ENCODE peak calls at places on chromosomes 5 and 9, in four cellular contexts. U is K562, L is GM12878, X is WTC11. Q is an unnamed sample.

GRCh38 chr5:72572236-72572765 is 65.1 kb upstream of the ZNF366 start:
- DNase-seq in L (no peak), X (no peak), U (no peak), Q (no peak)

GRCh38 chr5:147918899-147919298 is 12.6 kb upstream of the C5orf46 start:
- DNase-seq in X (no peak), U (no peak), L (no peak), Q (no peak)

GRCh38 chr9:32264171-32264862 is 120.1 kb upstream of the ACO1 start:
- DNase-seq in L (no peak), X (peak; percentile 38), U (no peak), Q (peak; percentile 7)

GRCh38 chr9:20990867-20991266 is 40.6 kb downstream of the HACD4 start:
- DNase-seq in U (no peak), L (no peak), X (no peak), Q (no peak)

GRCh38 chr5:132754111-132754510 is 6.9 kb downstream of the CCNI2 start:
- DNase-seq in U (no peak), X (no peak), L (no peak), Q (no peak)

GRCh38 chr9:21770877-21771560 is 31.4 kb upstream of the MTAP start:
- DNase-seq in U (no peak), L (no peak), X (no peak), Q (no peak)

GRCh38 chr9:71001780-71002386 is 119.5 kb downstream of the TRPM3 start:
- DNase-seq in L (no peak), U (peak; percentile 4), X (peak; percentile 59), Q (peak; percentile 10)

GRCh38 chr9:104774831-104775573 is 11.1 kb downstream of the NIPSNAP3B start:
- DNase-seq in X (no peak), L (peak; percentile 85), U (peak; percentile 38), Q (no peak)

GRCh38 chr5:35900997-35901396 is 37.4 kb downstream of the CAPSL start:
- DNase-seq in X (no peak), L (no peak), U (no peak), Q (no peak)
- TF ChIP-seq TCF7 in X (no peak), L (no peak), U (no peak), Q (no peak)

GRCh38 chr5:140153905-140154304 is 21.1 kb upstream of the CYSTM1 start:
- DNase-seq in X (peak; percentile 22), L (no peak), U (no peak), Q (no peak)
- TF ChIP-seq TCF7 in X (no peak), L (no peak), U (no peak), Q (no peak)

GRCh38 chr9:98255064-98255577 is 328 bp downstream of the TBC1D2 start:
- DNase-seq in L (no peak), U (no peak), X (no peak), Q (no peak)

GRCh38 chr9:98259791-98260190 is 4.3 kb upstream of the TBC1D2 start:
- DNase-seq in L (no peak), U (no peak), X (no peak), Q (no peak)

GRCh38 chr9:98254236-98255063 is 999 bp downstream of the TBC1D2 start:
- DNase-seq in U (no peak), L (no peak), X (no peak), Q (no peak)

GRCh38 chr9:98255578-98256296 is at the start of gene TBC1D2:
- DNase-seq in U (peak; percentile 97), L (peak; percentile 85), X (peak; percentile 98), Q (peak; percentile 85)

DNA sequence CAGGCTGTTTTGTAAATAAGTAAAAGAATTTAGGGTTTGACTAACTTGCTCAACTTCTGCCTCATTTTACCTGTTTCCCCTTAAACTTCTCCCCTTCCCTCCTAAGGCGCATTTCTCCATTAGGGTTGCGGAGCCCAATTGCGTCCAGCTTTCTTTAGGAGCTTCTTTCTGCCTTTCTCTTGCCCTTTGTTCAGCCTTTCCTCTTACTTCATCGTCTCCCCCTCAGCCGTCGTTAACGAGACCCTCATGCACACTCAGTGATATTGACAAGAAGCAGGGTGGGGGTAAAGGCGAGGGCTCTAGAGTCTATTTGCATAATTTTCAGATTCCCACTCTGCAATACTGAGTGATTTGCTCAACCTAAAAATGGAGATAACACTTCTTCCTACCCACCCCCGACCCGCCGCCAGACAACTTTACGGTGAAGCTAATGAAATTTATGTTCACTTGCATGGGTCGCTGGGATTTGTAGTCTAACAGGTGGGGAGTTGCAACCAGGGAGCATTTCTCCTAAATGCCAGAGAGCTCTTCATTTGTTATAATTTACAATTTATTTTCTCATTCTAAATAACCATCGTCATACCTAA is 1.3 kb upstream of the TBC1D2 start:
- DNase-seq in L (no peak), X (no peak), U (peak; percentile 52), Q (no peak)
- TF ChIP-seq TCF7 in L (no peak), X (no peak), U (no peak), Q (no peak)

GRCh38 chr9:137688725-137689124 is 69.9 kb downstream of the EHMT1 start:
- DNase-seq in X (no peak), L (no peak), U (no peak), Q (peak; percentile 79)

GRCh38 chr9:137690939-137691647 is 72.3 kb downstream of the EHMT1 start:
- DNase-seq in U (no peak), X (no peak), L (no peak), Q (no peak)

GRCh38 chr9:137689745-137690529 is 71.1 kb downstream of the EHMT1 start:
- DNase-seq in U (no peak), X (no peak), L (no peak), Q (peak; percentile 73)

GRCh38 chr9:137694236-137694959 is 75.6 kb downstream of the EHMT1 start:
- DNase-seq in X (no peak), U (no peak), L (no peak), Q (no peak)

GRCh38 chr9:137691648-137692357 is 73.0 kb downstream of the EHMT1 start:
- DNase-seq in U (no peak), X (no peak), L (no peak), Q (no peak)
- TF ChIP-seq TCF7 in U (no peak), X (no peak), L (no peak), Q (no peak)

DNA sequence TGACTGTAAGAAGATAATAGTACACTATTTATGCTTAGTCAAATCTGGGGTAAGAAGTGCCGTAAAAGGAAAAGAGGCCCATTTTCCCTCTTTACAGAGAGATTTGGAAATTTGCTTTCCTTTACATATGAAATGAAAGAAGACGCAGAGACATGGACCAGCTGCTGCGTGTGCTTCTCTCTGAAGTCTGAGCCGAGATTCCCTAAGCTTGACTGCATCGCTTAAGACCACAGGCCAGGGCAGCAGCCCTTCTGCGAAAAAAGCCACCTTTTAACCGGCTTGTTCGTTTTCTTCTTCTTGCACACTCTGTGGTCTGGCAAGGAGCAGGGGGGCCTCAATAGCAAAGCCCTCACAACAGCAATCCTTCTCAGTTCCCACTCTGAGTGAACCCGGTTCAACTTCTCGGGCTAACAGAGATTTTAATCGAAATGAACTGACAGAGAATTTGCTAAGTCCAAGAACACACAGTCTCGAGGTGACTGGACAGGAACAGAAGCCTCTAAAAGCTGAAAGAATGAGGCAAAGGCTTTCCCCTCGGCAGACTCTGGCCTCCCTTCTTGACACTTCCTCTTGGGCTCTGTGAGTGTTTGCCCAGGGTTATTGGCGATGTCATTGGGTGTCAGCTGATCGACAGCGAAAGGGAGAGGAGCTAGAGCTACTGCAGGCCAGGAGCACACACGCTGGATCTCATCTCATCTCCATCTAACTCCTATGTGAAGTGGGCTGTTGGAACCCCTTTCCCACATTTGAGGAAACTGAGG is 512.9 kb upstream of the KLF4 start:
- DNase-seq in U (no peak), L (no peak), X (no peak), Q (no peak)
- TF ChIP-seq TCF7 in U (no peak), L (no peak), X (no peak), Q (no peak)

DNA sequence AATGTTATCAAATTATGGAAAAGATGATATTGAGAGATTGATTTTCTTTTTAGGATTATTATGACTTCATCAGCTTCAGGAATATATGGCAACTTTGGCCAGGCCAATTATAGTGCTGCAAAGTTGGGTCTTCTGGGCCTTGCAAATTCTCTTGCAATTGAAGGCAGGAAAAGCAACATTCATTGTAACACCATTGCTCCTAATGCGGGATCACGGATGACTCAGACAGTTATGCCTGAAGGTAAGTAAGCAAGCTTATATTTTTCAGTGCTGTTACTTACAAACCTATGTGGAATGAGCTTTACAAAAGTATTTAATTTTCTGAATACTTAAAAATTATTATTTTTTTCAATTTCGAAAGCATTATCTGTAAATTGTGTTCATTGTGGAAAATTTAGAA is 26.5 kb downstream of the HSD17B4 start:
- DNase-seq in U (no peak), X (no peak), L (no peak), Q (no peak)
- TF ChIP-seq TCF7 in U (no peak), X (no peak), L (no peak), Q (no peak)

GRCh38 chr5:172410160-172410559 is 44.2 kb downstream of the SH3PXD2B start:
- DNase-seq in X (no peak), L (peak; percentile 24), U (no peak), Q (no peak)
- TF ChIP-seq TCF7 in X (no peak), L (no peak), U (no peak), Q (no peak)

DNA sequence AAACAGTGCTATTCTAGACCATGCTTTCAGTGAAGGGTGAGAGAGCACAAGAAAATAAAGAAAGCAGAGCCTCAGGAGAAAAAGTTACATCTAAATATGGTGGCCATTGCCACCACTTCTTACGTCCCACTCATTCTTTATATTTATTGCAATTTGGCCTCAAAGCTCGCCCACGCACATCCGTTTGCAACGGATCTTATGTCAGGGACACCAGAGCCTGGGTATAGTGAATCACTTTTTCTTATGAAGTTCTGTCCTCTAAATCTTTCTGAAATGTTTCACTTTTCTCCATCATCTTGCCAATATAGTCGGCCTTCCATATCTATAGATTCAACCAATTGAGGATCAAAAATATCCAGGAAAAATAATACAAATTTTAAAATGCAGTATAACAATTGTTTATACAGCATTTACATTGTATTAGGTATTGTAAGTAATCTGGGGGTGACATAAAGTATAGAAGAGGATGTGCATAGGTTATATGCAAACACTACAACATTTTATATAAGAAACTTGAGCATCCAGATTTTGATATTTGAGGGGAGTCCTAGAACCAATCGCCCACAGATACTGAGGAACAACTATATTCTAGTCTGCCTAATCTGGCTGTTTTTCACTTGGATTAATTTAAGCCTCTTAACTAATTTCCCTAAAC is 35.2 kb downstream of the GOLPH3 start:
- DNase-seq in U (no peak), L (no peak), X (no peak), Q (no peak)
- TF ChIP-seq TCF7 in U (no peak), L (no peak), X (no peak), Q (no peak)

Q was measured in HepG2.